ENCODE peak calls at places on chromosome 10, in ten cellular contexts. C is lower lobe of right lung, N is A673, O is hepatocyte, V is Panc1, B is esophagus squamous epithelium, D is ovary, W is HCT116, Q is PC-9, Z is fibroblast of lung. I is an unnamed sample. For H3K27me3 and H3K4me1, the result is how much of the 10 kb centered on the place peaks cover.

GRCh38 chr10:85407093-85407492 is 959.5 kb downstream of the GRID1 start:
- DNase-seq in V (no peak), B (no peak), D (no peak), Z (no peak), O (no peak), N (no peak), C (no peak), Q (no peak), W (no peak), I (no peak)

GRCh38 chr10:130179640-130180039 is 43.4 kb downstream of the GLRX3 start:
- DNase-seq in O (peak), V (no peak), D (no peak), C (no peak), W (peak), B (no peak), N (peak), Q (peak), Z (peak), I (peak)

GRCh38 chr10:85826377-85826776 is 540.2 kb downstream of the GRID1 start:
- DNase-seq in B (no peak), Q (no peak), V (no peak), N (no peak), W (no peak), C (no peak), O (no peak), Z (no peak), D (no peak), I (no peak)

GRCh38 chr10:62885656-62886461 is 69.7 kb upstream of the EGR2 start:
- DNase-seq in D (no peak), Z (peak), C (no peak), O (no peak), N (peak), B (no peak), V (no peak), W (no peak), Q (no peak), I (no peak)

GRCh38 chr10:31549936-31550335 is 230.9 kb downstream of the ZEB1 start:
- DNase-seq in Z (peak), W (no peak), V (no peak), C (no peak), D (no peak), N (peak), B (no peak), Q (no peak), O (no peak), I (no peak)

GRCh38 chr10:124705021-124705740 is 39.0 kb downstream of the FAM53B start:
- DNase-seq in Z (no peak), N (no peak), Q (no peak), B (no peak), W (no peak), C (no peak), D (peak), V (no peak), O (no peak), I (no peak)

GRCh38 chr10:24784061-24784460 is 60.4 kb upstream of the ARHGAP21 start:
- DNase-seq in C (no peak), B (no peak), V (no peak), D (no peak), W (no peak), O (no peak), Q (no peak), Z (no peak), N (no peak), I (no peak)

GRCh38 chr10:30553625-30554442 is 75.7 kb downstream of the LYZL2 start:
- DNase-seq in D (peak), Q (peak), C (peak), W (no peak), V (no peak), Z (peak), N (peak), B (no peak), O (peak), I (peak)

GRCh38 chr10:79111846-79112614 is 43.3 kb downstream of the ZMIZ1 start:
- DNase-seq in N (no peak), C (peak), B (no peak), W (no peak), Z (no peak), D (peak), O (no peak), V (no peak), Q (no peak), I (no peak)

GRCh38 chr10:79260803-79261740 is 86.2 kb upstream of the PPIF start:
- DNase-seq in W (no peak), N (no peak), Z (peak), O (peak), B (no peak), Q (no peak), V (no peak), D (peak), C (no peak), I (no peak)

GRCh38 chr10:110336111-110336721 is 31.5 kb upstream of the SMNDC1 start:
- DNase-seq in Z (peak), D (peak), W (no peak), C (no peak), Q (no peak), O (peak), N (peak), V (no peak), B (no peak), I (peak)

GRCh38 chr10:48450233-48450810 is 143.8 kb downstream of the MAPK8 start:
- DNase-seq in C (no peak), V (no peak), N (no peak), O (peak), Z (no peak), B (no peak), D (no peak), W (no peak), Q (no peak), I (no peak)

GRCh38 chr10:129646921-129647320 is 179.9 kb downstream of the MGMT start:
- DNase-seq in Z (no peak), W (no peak), Q (no peak), D (no peak), O (no peak), C (no peak), B (no peak), N (no peak), V (no peak), I (no peak)

GRCh38 chr10:44650576-44651394 is 260.4 kb upstream of the TMEM72 start:
- DNase-seq in O (no peak), N (no peak), Z (no peak), C (no peak), V (no peak), D (peak), W (no peak), B (no peak), Q (no peak), I (no peak)

GRCh38 chr10:90288403-90288933 is 569.4 kb downstream of the HTR7 start:
- DNase-seq in N (peak), W (peak), V (peak), Z (peak), D (no peak), B (no peak), Q (no peak), O (no peak), C (no peak), I (peak)

GRCh38 chr10:17430647-17431355 is 23.6 kb downstream of the ST8SIA6 start:
- DNase-seq in D (peak), Z (peak), B (no peak), V (peak), O (peak), Q (peak), N (peak), W (peak), C (peak), I (peak)

GRCh38 chr10:69004821-69005220 is 16.2 kb downstream of the KIFBP start:
- DNase-seq in C (no peak), Z (peak), V (no peak), B (no peak), W (peak), Q (no peak), D (no peak), N (peak), O (peak), I (no peak)

GRCh38 chr10:15365690-15366089 is 5.4 kb downstream of the FAM171A1 start:
- DNase-seq in B (no peak), O (no peak), N (no peak), D (no peak), V (no peak), Q (no peak), W (no peak), Z (no peak), C (no peak), I (no peak)

GRCh38 chr10:112872728-112873127 is 77.3 kb upstream of the TCF7L2 start:
- DNase-seq in B (no peak), N (peak), D (no peak), C (no peak), W (peak), V (no peak), Q (no peak), O (no peak), Z (no peak), I (no peak)

GRCh38 chr10:69439813-69440506 is 11.3 kb upstream of the TSPAN15 start:
- DNase-seq in C (peak), W (no peak), B (no peak), N (no peak), D (no peak), Q (peak), O (peak), V (no peak), Z (peak), I (no peak)

GRCh38 chr10:30247704-30248103 is 101.4 kb downstream of the MTPAP start:
- DNase-seq in C (no peak), D (no peak), O (no peak), N (no peak), V (no peak), W (no peak), Q (no peak), Z (no peak), B (no peak), I (no peak)

GRCh38 chr10:17910144-17910789 is 41.5 kb upstream of the SLC39A12 start:
- DNase-seq in C (no peak), Z (peak), V (peak), W (peak), Q (peak), O (peak), D (peak), B (no peak), N (peak), I (peak)

GRCh38 chr10:105464961-105465360 is 823.9 kb downstream of the SORCS3 start:
- DNase-seq in D (no peak), W (no peak), B (no peak), Q (no peak), O (no peak), V (no peak), N (no peak), Z (no peak), C (no peak), I (no peak)

GRCh38 chr10:46551701-46552525 is 4.5 kb downstream of the GPRIN2 start:
- DNase-seq in W (no peak), D (peak), C (peak), Z (no peak), V (no peak), Q (no peak), O (no peak), N (no peak), B (no peak), I (peak)

GRCh38 chr10:79221110-79222051 is 125.9 kb upstream of the PPIF start:
- DNase-seq in D (peak), Q (no peak), C (peak), Z (peak), N (no peak), W (no peak), V (no peak), O (peak), B (no peak), I (peak)

GRCh38 chr10:106563384-106563783 is 601.1 kb downstream of the SORCS1 start:
- DNase-seq in C (no peak), W (no peak), Q (no peak), D (no peak), O (no peak), N (no peak), Z (no peak), V (no peak), B (no peak), I (no peak)

GRCh38 chr10:80171248-80171660 is 34.1 kb downstream of the ANXA11 start:
- DNase-seq in W (no peak), O (no peak), Q (peak), V (no peak), B (no peak), D (no peak), N (no peak), Z (no peak), C (peak), I (no peak)

GRCh38 chr10:19588608-19589007 is 227.6 kb upstream of the PLXDC2 start:
- DNase-seq in W (no peak), Q (no peak), B (no peak), C (no peak), N (no peak), O (no peak), Z (no peak), V (no peak), D (no peak), I (no peak)

GRCh38 chr10:102410427-102411073 is 8.0 kb downstream of the PSD start:
- DNase-seq in N (peak), Q (no peak), D (peak), V (no peak), O (peak), W (no peak), B (no peak), Z (peak), C (peak), I (no peak)

GRCh38 chr10:48607356-48608278 is 2.7 kb upstream of the ARHGAP22 start:
- DNase-seq in C (no peak), W (no peak), B (no peak), N (no peak), V (no peak), Z (no peak), O (no peak), Q (peak), D (no peak), I (no peak)

GRCh38 chr10:68562666-68563522 is 2.8 kb downstream of the TET1 start:
- DNase-seq in B (no peak), V (no peak), W (no peak), Z (peak), D (no peak), O (peak), C (no peak), N (peak), Q (no peak), I (no peak)

GRCh38 chr10:117543245-117543998 is 876 bp downstream of the EMX2 start:
- DNase-seq in W (no peak), N (peak), O (peak), B (no peak), C (no peak), D (peak), Q (no peak), V (no peak), Z (no peak), I (no peak)
- H3K27me3 ChIP-seq in W (under half), N (half or more), O (half or more), B (half or more), C (half or more), D (under half), Q (under half), V (under half), Z (half or more), I (half or more)

DNA sequence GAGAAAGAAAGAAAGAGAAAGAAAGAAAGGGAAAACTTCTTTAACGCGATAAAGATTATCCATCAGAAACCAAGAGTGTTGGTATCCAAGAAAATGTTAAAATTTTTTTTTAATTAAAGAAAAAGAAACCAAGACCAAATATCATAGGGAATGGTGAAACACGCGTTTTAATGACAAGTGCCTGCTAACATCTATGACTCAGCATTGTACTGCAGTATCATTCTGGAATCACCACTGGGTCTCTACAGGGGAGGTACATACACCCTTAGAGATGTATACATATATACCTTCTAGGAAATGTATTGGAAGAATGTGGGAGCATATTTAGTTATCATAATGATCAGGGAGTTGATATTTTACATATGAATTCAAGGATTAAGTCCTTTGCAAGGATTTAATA is 32.1 kb upstream of the PIK3AP1 start:
- DNase-seq in W (no peak), C (no peak), V (no peak), B (no peak), Z (no peak), D (no peak), Q (no peak), O (no peak), N (no peak), I (no peak)
- TF ChIP-seq CTCF in W (no peak), C (no peak), V (no peak), B (no peak), Z (no peak), D (no peak), Q (no peak), O (no peak), N (no peak), I (no peak)

DNA sequence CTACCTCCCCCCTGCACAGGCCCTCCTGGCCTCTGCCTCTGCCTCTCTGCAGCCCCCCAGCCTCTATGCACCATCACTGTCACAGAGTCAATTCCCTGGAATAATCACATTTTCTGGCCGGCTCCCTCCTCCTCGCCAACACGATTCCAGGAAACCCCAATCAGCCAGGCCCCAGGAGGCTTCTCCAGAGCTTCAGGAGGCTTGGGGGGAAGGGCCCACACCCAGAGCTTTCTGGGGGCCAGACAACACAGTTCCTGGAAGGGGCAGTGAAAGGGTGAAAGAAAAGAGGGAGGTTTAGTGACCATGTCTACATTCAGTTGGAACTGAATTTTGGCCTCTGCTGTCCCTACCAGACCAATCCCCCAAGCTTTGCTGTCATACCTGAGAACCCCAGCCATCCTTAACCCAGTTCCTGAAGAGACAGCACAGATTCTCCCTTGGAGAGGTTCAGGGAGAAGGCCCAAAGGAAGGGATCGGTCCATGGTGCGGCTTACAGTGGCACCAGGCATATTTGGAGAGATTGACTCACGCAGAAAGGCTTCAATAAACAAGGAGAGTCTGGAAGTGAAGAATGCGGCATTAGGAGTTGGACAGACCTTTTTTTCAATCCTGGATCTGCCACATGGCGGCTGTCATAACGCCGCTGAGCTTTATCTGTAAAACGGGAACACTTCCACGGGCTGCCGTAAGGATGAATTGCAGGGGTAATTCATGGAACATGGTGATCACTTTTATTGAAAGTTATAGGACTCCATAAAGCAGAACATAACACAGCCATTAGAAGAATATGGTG is 89.0 kb downstream of the NEURL1 start:
- DNase-seq in N (no peak), V (no peak), Z (no peak), Q (no peak), B (no peak), O (no peak), D (no peak), W (no peak), C (no peak), I (no peak)
- H3K4me1 ChIP-seq in N (under half), V (under half), Z (under half), Q (under half), B (under half), O (under half), D (under half), W (under half), C (under half), I (under half)

DNA sequence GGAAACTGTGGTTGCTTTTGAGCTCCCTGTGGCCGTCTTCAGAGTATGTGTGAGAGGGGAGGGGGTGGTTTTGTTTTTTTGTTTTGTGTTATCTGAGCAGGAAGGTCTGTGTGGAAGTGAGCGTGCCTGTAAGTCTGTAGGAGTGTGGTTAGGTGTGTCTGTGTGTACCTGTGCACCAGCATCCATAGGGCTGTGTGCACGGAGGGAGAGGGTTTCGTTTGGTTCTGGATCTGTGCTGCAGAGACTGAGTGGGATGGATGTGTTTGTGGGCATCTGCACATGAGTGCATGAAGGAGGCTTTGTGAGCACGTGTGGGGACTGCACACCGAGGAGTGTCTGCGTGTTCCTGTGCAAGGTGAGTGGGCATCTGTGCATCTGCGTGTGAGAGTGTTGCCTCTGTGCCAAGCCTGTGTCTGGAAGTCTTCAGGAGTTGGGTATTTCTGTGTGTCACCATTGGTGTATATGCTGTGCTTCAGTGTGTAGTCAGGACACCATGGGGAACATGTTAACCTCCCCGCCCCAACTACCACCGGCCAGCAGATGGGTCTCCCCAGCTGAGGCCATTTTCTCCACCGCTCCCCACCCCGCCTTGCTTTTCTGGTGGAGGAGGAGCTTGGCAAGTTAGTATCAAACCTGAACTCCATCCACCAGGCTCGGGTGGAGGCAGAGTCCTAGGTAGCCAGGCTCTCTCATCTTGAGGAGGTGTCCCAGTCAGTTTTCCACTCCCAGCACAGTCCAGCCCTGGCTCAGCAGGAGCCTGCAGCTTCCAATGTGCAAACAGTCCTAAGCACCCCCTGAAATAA is 7.1 kb upstream of the TLX1 start:
- DNase-seq in Q (no peak), Z (no peak), N (no peak), W (no peak), D (no peak), O (no peak), C (no peak), V (no peak), B (no peak), I (no peak)
- H3K27me3 ChIP-seq in Q (half or more), Z (half or more), N (half or more), W (under half), D (under half), O (half or more), C (half or more), V (under half), B (half or more), I (half or more)

GRCh38 chr10:4345842-4346241 is 480.2 kb upstream of the AKR1E2 start:
- DNase-seq in Q (no peak), C (no peak), D (no peak), Z (peak), N (no peak), O (no peak), V (no peak), B (no peak), W (no peak), I (no peak)

GRCh38 chr10:4343091-4343490 is 482.9 kb upstream of the AKR1E2 start:
- DNase-seq in N (peak), Q (no peak), C (no peak), W (no peak), D (no peak), V (no peak), Z (no peak), O (no peak), B (no peak), I (no peak)

GRCh38 chr10:4346257-4346656 is 479.8 kb upstream of the AKR1E2 start:
- DNase-seq in C (no peak), D (no peak), Z (peak), B (no peak), N (no peak), V (no peak), O (no peak), Q (no peak), W (no peak), I (no peak)

GRCh38 chr10:4343798-4344370 is 482.1 kb upstream of the AKR1E2 start:
- DNase-seq in C (no peak), D (no peak), Q (no peak), B (no peak), O (no peak), V (no peak), N (peak), Z (no peak), W (no peak), I (no peak)

DNA sequence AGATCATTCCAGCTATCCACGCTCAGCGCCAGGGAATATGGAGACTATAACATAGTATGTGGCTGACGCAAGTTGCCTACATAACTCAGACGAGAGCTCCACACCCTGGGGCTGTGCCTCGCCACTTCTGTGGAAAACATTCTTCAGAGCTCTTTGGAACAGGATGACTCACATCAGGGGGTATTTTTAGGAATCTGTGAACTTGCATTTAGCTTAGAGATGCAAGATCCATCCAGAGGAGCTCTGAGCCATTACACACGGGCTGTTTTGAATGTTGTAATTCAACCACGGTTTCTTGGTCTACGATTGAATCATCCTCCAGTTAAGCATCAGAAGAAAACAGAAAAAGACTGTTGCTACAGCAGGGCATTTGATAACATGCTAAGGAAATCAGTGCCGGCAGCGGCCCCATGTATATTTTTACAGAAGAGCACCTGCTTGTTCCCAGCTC is 481.4 kb upstream of the AKR1E2 start:
- DNase-seq in N (peak), D (peak), Q (peak), B (no peak), Z (peak), O (peak), W (peak), V (peak), C (peak), I (peak)
- TF ChIP-seq CTCF in N (peak), D (no peak), Q (no peak), B (no peak), Z (peak), O (no peak), W (no peak), V (no peak), C (no peak), I (no peak)

GRCh38 chr10:71258046-71258445 is 45.7 kb downstream of the UNC5B start:
- DNase-seq in N (no peak), Z (no peak), C (no peak), V (no peak), W (no peak), O (no peak), B (no peak), Q (no peak), D (no peak), I (no peak)
- H3K4me1 ChIP-seq in N (under half), Z (under half), C (under half), V (under half), W (half or more), O (under half), B (under half), Q (half or more), D (under half), I (under half)

GRCh38 chr10:131561897-131562296 is 250.4 kb upstream of the TCERG1L start:
- DNase-seq in W (no peak), C (no peak), V (no peak), B (no peak), D (no peak), Q (no peak), Z (no peak), N (no peak), O (no peak), I (no peak)
- H3K27me3 ChIP-seq in W (under half), C (under half), V (under half), B (under half), D (under half), Q (half or more), Z (under half), N (under half), O (under half), I (under half)

I was measured in adrenal gland.